ENCODE peak calls at places on chromosomes 16 and 17, in five cellular contexts. One of them, this sample, is unnamed.

GRCh38 chr16:74752258-74752657 is 22.4 kb downstream of the FA2H start:
- DNase-seq in brain microvascular endothelial cell: no peak
- DNase-seq in HL-60: no peak
- DNase-seq in Peyer's patch: peak
- DNase-seq in AG10803: no peak
- DNase-seq in this sample: no peak

GRCh38 chr17:18093616-18094408 is 6.1 kb downstream of the DRG2 start:
- DNase-seq in brain microvascular endothelial cell: peak
- DNase-seq in HL-60: no peak
- DNase-seq in AG10803: peak
- DNase-seq in Peyer's patch: no peak
- DNase-seq in this sample: peak

GRCh38 chr16:75279277-75279676 is 27.9 kb upstream of the BCAR1 start:
- DNase-seq in AG10803: peak
- DNase-seq in Peyer's patch: no peak
- DNase-seq in HL-60: no peak
- DNase-seq in brain microvascular endothelial cell: no peak
- DNase-seq in this sample: no peak

GRCh38 chr17:17537311-17538099 is 41.3 kb upstream of the RASD1 start:
- DNase-seq in Peyer's patch: no peak
- DNase-seq in HL-60: no peak
- DNase-seq in AG10803: no peak
- DNase-seq in brain microvascular endothelial cell: no peak
- DNase-seq in this sample: no peak

GRCh38 chr17:17507465-17508011 is 11.3 kb upstream of the RASD1 start:
- DNase-seq in AG10803: no peak
- DNase-seq in HL-60: no peak
- DNase-seq in brain microvascular endothelial cell: no peak
- DNase-seq in Peyer's patch: peak
- DNase-seq in this sample: no peak

GRCh38 chr16:89572478-89573205 is 2.9 kb upstream of the CPNE7 start:
- DNase-seq in AG10803: no peak
- DNase-seq in brain microvascular endothelial cell: no peak
- DNase-seq in Peyer's patch: peak
- DNase-seq in HL-60: no peak
- DNase-seq in this sample: no peak

GRCh38 chr17:43367588-43368242 is 31.1 kb upstream of the ARL4D start:
- DNase-seq in brain microvascular endothelial cell: peak
- DNase-seq in AG10803: peak
- DNase-seq in Peyer's patch: no peak
- DNase-seq in HL-60: peak
- DNase-seq in this sample: peak

GRCh38 chr17:13977837-13978236 is 91.5 kb upstream of the COX10 start:
- DNase-seq in Peyer's patch: no peak
- DNase-seq in HL-60: no peak
- DNase-seq in brain microvascular endothelial cell: no peak
- DNase-seq in AG10803: no peak
- DNase-seq in this sample: no peak

GRCh38 chr16:19605701-19606100 is 50.2 kb downstream of the VPS35L start:
- DNase-seq in Peyer's patch: no peak
- DNase-seq in HL-60: no peak
- DNase-seq in brain microvascular endothelial cell: no peak
- DNase-seq in AG10803: no peak
- DNase-seq in this sample: no peak

GRCh38 chr16:83847371-83848225 is 39.8 kb downstream of the HSBP1 start:
- DNase-seq in Peyer's patch: no peak
- DNase-seq in AG10803: no peak
- DNase-seq in brain microvascular endothelial cell: no peak
- DNase-seq in HL-60: peak
- DNase-seq in this sample: no peak

GRCh38 chr16:67397451-67397801 is 4.1 kb upstream of the TPPP3 start:
- DNase-seq in AG10803: no peak
- DNase-seq in Peyer's patch: no peak
- DNase-seq in HL-60: no peak
- DNase-seq in brain microvascular endothelial cell: no peak
- DNase-seq in this sample: no peak

GRCh38 chr16:75593308-75593707 is 27.1 kb downstream of the GABARAPL2 start:
- DNase-seq in HL-60: no peak
- DNase-seq in Peyer's patch: no peak
- DNase-seq in brain microvascular endothelial cell: no peak
- DNase-seq in AG10803: no peak
- DNase-seq in this sample: no peak

GRCh38 chr16:68496689-68497088 is 42.4 kb upstream of the ZFP90 start:
- DNase-seq in Peyer's patch: no peak
- DNase-seq in brain microvascular endothelial cell: no peak
- DNase-seq in HL-60: no peak
- DNase-seq in AG10803: no peak
- DNase-seq in this sample: no peak

GRCh38 chr16:50547944-50548658 is at the start of gene NKD1:
- DNase-seq in HL-60: peak
- DNase-seq in Peyer's patch: peak
- DNase-seq in brain microvascular endothelial cell: peak
- DNase-seq in AG10803: peak
- DNase-seq in this sample: peak

GRCh38 chr17:70661342-70662222 is 492.2 kb downstream of the KCNJ2 start:
- DNase-seq in brain microvascular endothelial cell: no peak
- DNase-seq in Peyer's patch: no peak
- DNase-seq in HL-60: no peak
- DNase-seq in AG10803: peak
- DNase-seq in this sample: no peak

GRCh38 chr17:10618202-10618635 is 38.9 kb downstream of the MYH3 start:
- DNase-seq in HL-60: peak
- DNase-seq in brain microvascular endothelial cell: peak
- DNase-seq in Peyer's patch: peak
- DNase-seq in AG10803: peak
- DNase-seq in this sample: peak

GRCh38 chr17:72117748-72118587 is 2.9 kb upstream of the SOX9 start:
- DNase-seq in HL-60: no peak
- DNase-seq in Peyer's patch: no peak
- DNase-seq in AG10803: no peak
- DNase-seq in brain microvascular endothelial cell: no peak
- DNase-seq in this sample: no peak

GRCh38 chr16:12327971-12328726 is 351.6 kb downstream of the SNX29 start:
- DNase-seq in AG10803: no peak
- DNase-seq in Peyer's patch: peak
- DNase-seq in HL-60: no peak
- DNase-seq in brain microvascular endothelial cell: no peak
- DNase-seq in this sample: no peak

GRCh38 chr16:82044585-82044911 is 9.5 kb downstream of the HSD17B2 start:
- DNase-seq in Peyer's patch: no peak
- DNase-seq in HL-60: no peak
- DNase-seq in brain microvascular endothelial cell: no peak
- DNase-seq in AG10803: no peak
- DNase-seq in this sample: no peak

GRCh38 chr16:54479546-54479945 is 193.0 kb upstream of the IRX3 start:
- DNase-seq in brain microvascular endothelial cell: no peak
- DNase-seq in HL-60: no peak
- DNase-seq in Peyer's patch: no peak
- DNase-seq in AG10803: no peak
- DNase-seq in this sample: no peak

DNA sequence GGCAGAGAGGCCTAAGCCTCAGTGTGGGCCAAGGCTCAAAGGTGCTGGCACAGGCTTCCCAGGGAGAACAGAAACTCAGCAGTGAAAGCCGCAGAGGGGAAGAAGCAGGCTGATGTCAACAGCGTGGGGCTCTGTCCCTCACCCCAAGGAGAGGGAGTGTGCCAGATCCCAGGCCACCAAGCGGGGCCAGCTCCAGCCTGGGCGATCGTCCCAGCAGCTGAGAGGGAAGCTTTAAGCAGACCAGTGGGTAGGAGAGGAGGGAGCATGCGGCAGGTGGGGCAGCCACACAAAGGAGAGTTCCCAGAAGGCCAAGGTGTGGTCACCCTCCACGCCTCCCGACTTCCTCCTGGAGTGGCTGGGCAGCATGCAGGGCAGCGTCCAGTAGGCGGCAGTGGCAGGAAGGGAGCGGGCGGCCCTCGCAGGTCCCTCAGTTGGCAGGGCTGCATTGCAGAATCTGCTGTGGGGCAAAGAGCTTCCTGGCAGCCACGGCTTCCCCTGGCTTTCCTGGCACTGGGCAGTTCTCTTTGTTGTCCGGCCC is 6.0 kb downstream of the SYNGR2 start:
- DNase-seq in HL-60: peak
- DNase-seq in Peyer's patch: peak
- DNase-seq in AG10803: no peak
- DNase-seq in brain microvascular endothelial cell: no peak
- DNase-seq in this sample: no peak
- TF ChIP-seq CTCF in HL-60: peak
- TF ChIP-seq CTCF in Peyer's patch: peak
- TF ChIP-seq CTCF in AG10803: no peak
- TF ChIP-seq CTCF in brain microvascular endothelial cell: no peak
- TF ChIP-seq CTCF in this sample: no peak

GRCh38 chr17:76273435-76273921 is 8.3 kb downstream of the UBALD2 start:
- DNase-seq in AG10803: no peak
- DNase-seq in brain microvascular endothelial cell: no peak
- DNase-seq in Peyer's patch: no peak
- DNase-seq in HL-60: no peak
- DNase-seq in this sample: no peak

GRCh38 chr17:76272541-76273434 is 7.6 kb downstream of the UBALD2 start:
- DNase-seq in Peyer's patch: no peak
- DNase-seq in AG10803: no peak
- DNase-seq in brain microvascular endothelial cell: no peak
- DNase-seq in HL-60: no peak
- DNase-seq in this sample: no peak

GRCh38 chr17:76270127-76270592 is 5.0 kb downstream of the UBALD2 start:
- DNase-seq in AG10803: no peak
- DNase-seq in brain microvascular endothelial cell: no peak
- DNase-seq in Peyer's patch: no peak
- DNase-seq in HL-60: no peak
- DNase-seq in this sample: no peak

GRCh38 chr17:76270770-76271668 is 5.9 kb downstream of the UBALD2 start:
- DNase-seq in Peyer's patch: peak
- DNase-seq in AG10803: no peak
- DNase-seq in brain microvascular endothelial cell: no peak
- DNase-seq in HL-60: no peak
- DNase-seq in this sample: no peak

GRCh38 chr17:76271669-76272540 is 6.8 kb downstream of the UBALD2 start:
- DNase-seq in HL-60: no peak
- DNase-seq in AG10803: no peak
- DNase-seq in Peyer's patch: no peak
- DNase-seq in brain microvascular endothelial cell: no peak
- DNase-seq in this sample: no peak
- H3K4me3 ChIP-seq in HL-60: no peak
- H3K4me3 ChIP-seq in AG10803: no peak
- H3K4me3 ChIP-seq in Peyer's patch: peak
- H3K4me3 ChIP-seq in brain microvascular endothelial cell: no peak
- H3K4me3 ChIP-seq in this sample: no peak

DNA sequence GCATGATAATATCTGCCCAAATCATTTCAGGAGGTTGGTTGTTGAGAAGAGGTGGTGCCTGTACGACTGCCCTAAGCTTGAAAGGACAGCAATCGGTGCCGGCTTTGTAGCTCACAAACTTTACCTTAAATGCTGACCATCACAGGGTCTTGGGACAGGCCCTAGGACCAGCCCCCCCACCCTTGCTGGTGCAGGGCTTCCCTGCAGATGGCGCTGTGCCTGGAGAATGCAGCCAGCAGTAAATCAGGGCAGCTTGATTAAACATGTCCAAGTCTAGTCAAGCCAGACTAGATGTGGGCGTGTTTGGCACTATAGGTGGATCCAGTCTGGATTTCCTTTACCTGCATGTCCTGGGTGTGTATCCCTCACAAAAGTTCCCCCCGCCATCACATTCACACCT is 135.5 kb upstream of the CRHR1 start:
- DNase-seq in brain microvascular endothelial cell: no peak
- DNase-seq in AG10803: no peak
- DNase-seq in HL-60: no peak
- DNase-seq in Peyer's patch: no peak
- DNase-seq in this sample: no peak
- TF ChIP-seq CTCF in brain microvascular endothelial cell: peak
- TF ChIP-seq CTCF in AG10803: no peak
- TF ChIP-seq CTCF in HL-60: no peak
- TF ChIP-seq CTCF in Peyer's patch: no peak
- TF ChIP-seq CTCF in this sample: no peak

DNA sequence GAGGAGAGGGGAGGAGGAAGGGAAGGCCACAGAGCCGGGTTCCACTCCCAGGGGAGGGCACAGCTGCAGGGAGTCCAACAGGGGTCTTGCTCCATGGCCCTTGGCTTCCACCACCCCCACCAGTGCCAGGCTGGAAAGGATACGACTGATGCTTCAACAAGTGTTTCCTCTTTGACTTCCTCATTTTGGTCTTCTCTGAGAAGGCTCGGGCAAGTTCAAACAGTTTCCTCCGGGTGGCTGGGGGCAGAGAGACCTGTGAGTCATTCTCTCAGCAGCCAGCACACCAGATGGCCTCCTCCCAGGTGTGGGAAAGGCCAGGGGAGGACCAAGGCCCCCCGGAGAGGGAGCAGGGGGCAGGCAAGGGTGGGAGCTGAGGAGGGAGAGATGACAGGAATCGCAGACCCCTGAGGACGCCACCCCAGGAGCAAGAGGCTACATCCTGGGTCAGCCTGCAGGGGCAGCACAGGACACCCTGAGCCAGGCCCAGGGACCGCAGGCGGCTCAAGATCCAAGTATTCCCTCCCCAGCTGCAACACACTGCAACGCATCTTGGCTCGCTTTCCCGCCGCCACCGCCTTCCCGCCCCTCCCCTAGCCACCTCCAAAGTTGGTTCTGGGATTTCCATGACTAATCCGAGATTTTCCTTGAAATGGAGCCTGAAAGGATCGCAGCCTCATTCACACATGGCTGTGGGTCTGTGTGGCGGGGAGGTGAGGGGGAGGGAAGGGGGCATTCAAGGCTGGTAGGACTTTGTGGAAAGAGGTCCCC is 18.3 kb upstream of the MRPS23 start:
- DNase-seq in HL-60: peak
- DNase-seq in brain microvascular endothelial cell: peak
- DNase-seq in Peyer's patch: peak
- DNase-seq in AG10803: peak
- DNase-seq in this sample: peak
- H3K4me3 ChIP-seq in HL-60: no peak
- H3K4me3 ChIP-seq in brain microvascular endothelial cell: no peak
- H3K4me3 ChIP-seq in Peyer's patch: no peak
- H3K4me3 ChIP-seq in AG10803: no peak
- H3K4me3 ChIP-seq in this sample: no peak

DNA sequence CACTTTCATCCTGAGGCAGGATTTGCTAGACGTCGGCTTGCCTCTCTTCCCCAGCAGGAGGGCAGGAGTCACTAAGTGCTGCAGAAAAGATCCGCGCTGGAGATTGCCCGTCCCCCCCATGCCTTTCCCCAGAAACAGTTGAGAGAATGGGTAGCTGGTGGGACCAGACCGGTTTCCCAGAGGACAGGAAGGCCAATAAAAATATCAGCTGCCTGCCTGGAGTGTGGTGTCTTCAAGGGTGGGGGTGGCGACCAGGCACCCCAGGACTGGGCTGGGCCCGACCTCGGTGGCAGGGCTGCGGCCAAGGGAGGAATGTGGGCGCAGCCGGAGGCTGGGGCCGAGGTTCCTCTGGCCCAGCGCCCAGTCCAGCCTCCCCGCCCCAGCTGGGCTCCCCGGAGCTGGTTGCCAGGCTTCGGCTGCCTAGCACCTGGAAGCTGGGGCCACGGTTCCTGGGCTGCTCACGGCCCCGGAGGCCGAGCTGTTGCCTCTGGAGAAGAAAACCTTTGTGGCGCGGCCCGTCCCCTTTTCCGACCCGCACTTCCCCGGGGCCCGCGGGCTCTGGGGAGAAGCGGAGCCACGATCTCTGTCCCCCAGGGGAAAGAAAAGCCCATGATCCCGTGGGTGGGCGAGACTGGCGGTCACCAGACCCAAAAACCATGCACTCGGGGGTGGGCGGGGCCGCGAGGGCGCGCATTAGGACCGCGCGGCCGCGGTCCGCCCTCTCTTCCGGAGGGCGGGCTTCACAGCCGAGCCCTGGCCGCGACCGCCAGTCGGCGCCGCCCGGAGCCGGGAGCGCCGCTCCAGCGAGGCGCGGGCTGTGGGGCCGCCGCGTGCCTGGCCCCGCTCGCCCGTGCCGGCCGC is at the start of gene TRAF4:
- DNase-seq in brain microvascular endothelial cell: peak
- DNase-seq in HL-60: peak
- DNase-seq in AG10803: peak
- DNase-seq in Peyer's patch: peak
- DNase-seq in this sample: peak
- TF ChIP-seq CTCF in brain microvascular endothelial cell: peak
- TF ChIP-seq CTCF in HL-60: no peak
- TF ChIP-seq CTCF in AG10803: peak
- TF ChIP-seq CTCF in Peyer's patch: no peak
- TF ChIP-seq CTCF in this sample: peak

This sample was measured in fibroblast of the aortic adventitia.